ENCODE peak calls at places on chromosome 17, in four cellular contexts. S is A549, C is endothelial cell of umbilical vein, U is HepG2. R is an unnamed sample.
A peak's percentile ranks its signal among the peaks of the same experiment; 100 is the strongest.

GRCh38 chr17:55238931-55239297 is 25.8 kb upstream of the HLF start:
- DNase-seq in S (peak; percentile 49), C (no peak), U (peak; percentile 44), R (no peak)

GRCh38 chr17:82021728-82022309 is 859 bp downstream of the CENPX start:
- DNase-seq in S (no peak), C (no peak), U (no peak), R (no peak)

GRCh38 chr17:40310882-40311391 is 2.0 kb downstream of the RARA start:
- DNase-seq in S (no peak), C (no peak), U (no peak), R (no peak)

GRCh38 chr17:79986441-79987186 is 49.1 kb downstream of the TBC1D16 start:
- DNase-seq in S (no peak), C (no peak), U (peak; percentile 94), R (no peak)

GRCh38 chr17:47330548-47330947 is 6.8 kb downstream of the EFCAB13 start:
- DNase-seq in S (no peak), C (no peak), U (no peak), R (no peak)

GRCh38 chr17:60139438-60140285 is 10.1 kb upstream of the CA4 start:
- DNase-seq in S (peak; percentile 78), C (peak; percentile 54), U (peak; percentile 47), R (peak; percentile 64)

GRCh38 chr17:19431691-19432090 is 20.7 kb downstream of the RNF112 start:
- DNase-seq in S (no peak), C (no peak), U (no peak), R (no peak)

GRCh38 chr17:9408381-9408780 is 167.2 kb downstream of the STX8 start:
- DNase-seq in S (no peak), C (no peak), U (no peak), R (no peak)

GRCh38 chr17:57110579-57111367 is 25.7 kb downstream of the AKAP1 start:
- DNase-seq in S (no peak), C (no peak), U (no peak), R (peak; percentile 93)

GRCh38 chr17:59165933-59166342 is 10.4 kb downstream of the PRR11 start:
- DNase-seq in S (peak; percentile 68), C (peak; percentile 80), U (peak; percentile 67), R (peak; percentile 52)

GRCh38 chr17:79192503-79193500 is 118.2 kb downstream of the ENGASE start:
- DNase-seq in S (peak; percentile 42), C (peak; percentile 20), U (no peak), R (peak; percentile 41)

GRCh38 chr17:78318407-78318806 is 41.5 kb downstream of the SOCS3 start:
- DNase-seq in S (no peak), C (no peak), U (no peak), R (no peak)

GRCh38 chr17:82863941-82864720 is 24.3 kb upstream of the ZNF750 start:
- DNase-seq in S (no peak), C (peak; percentile 40), U (no peak), R (peak; percentile 96)

GRCh38 chr17:77400445-77400870 is 259.7 kb downstream of the SEC14L1 start:
- DNase-seq in S (no peak), C (peak; percentile 58), U (no peak), R (peak; percentile 95)

GRCh38 chr17:61419496-61420046 is 19.9 kb downstream of the TBX2 start:
- DNase-seq in S (no peak), C (no peak), U (no peak), R (no peak)

GRCh38 chr17:7754656-7755055 is 37.1 kb downstream of the DNAH2 start:
- DNase-seq in S (no peak), C (no peak), U (no peak), R (no peak)

GRCh38 chr17:6084226-6085161 is 14.3 kb downstream of the WSCD1 start:
- DNase-seq in S (no peak), C (no peak), U (no peak), R (no peak)

GRCh38 chr17:80782536-80783427 is 208.9 kb upstream of the CHMP6 start:
- DNase-seq in S (peak; percentile 50), C (peak; percentile 51), U (no peak), R (peak; percentile 25)

GRCh38 chr17:47720754-47721533 is 12.1 kb upstream of the TBX21 start:
- DNase-seq in S (no peak), C (no peak), U (no peak), R (peak; percentile 75)

GRCh38 chr17:79621151-79621940 is 10.5 kb upstream of the RBFOX3 start:
- DNase-seq in S (no peak), C (no peak), U (no peak), R (no peak)

GRCh38 chr17:40113110-40113960 is 8.4 kb upstream of the MSL1 start:
- DNase-seq in S (peak; percentile 100), C (peak; percentile 94), U (peak; percentile 98), R (peak; percentile 98)

GRCh38 chr17:79338142-79338541 is 263.5 kb downstream of the ENGASE start:
- DNase-seq in S (no peak), C (no peak), U (no peak), R (no peak)

GRCh38 chr17:57117798-57118197 is 32.8 kb downstream of the AKAP1 start:
- DNase-seq in S (no peak), C (no peak), U (no peak), R (no peak)

GRCh38 chr17:36942631-36943125 is 5.4 kb downstream of the LHX1 start:
- DNase-seq in S (no peak), C (no peak), U (no peak), R (no peak)

GRCh38 chr17:41692722-41693521 is 4.2 kb downstream of the EIF1 start:
- DNase-seq in S (no peak), C (no peak), U (no peak), R (no peak)

DNA sequence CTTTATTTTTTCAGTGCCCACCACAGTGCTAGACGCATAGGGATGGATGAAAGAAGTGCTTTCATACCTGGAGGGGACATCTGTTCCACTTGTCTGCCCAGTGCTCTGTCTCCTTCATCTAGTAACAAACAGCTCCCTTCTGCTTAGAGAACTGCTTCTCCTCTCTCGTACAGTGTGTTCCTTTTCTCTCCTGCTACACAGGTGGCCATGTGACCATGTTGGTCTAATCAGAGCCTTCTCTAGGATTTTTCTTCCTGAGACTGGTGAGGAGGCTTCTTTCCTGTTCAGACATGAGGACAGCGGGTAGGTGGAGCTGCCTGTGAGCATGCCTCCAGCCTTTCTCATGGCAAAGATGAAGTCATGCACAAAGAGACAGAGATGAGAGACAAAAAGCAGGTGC is 182.7 kb downstream of the TMEM132E start:
- DNase-seq in S (no peak), C (no peak), U (no peak), R (no peak)
- H3K4me3 ChIP-seq in S (no peak overlapping the region), C (no peak overlapping the region), U (no peak overlapping the region), R (no peak overlapping the region)

DNA sequence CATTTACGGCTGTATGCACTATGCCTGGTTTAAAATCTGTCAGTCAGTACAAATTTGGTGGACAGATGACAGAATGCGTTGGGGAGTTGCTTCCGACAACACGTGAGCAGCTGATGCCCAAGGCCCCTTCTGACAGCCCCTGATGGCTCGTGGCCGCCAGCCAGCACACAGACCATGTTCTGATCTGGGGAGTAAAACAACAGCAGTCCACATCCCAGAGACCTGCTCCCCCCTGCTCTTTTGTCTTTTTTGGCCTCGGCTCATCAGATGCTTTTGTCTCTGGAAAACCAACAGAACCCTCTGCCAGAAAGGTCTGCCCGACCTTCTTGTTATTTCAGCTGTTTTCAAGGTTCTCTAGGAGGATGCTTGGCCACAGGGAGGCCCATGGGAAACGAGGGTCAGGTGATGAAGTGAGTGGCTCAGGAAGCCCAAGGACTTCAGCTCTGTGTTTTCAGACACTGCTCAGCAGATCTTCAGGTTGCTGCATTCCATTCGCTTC is 10.8 kb downstream of the ARSG start:
- DNase-seq in S (no peak), C (peak; percentile 97), U (no peak), R (no peak)
- TF ChIP-seq MYC in S (no peak), C (no peak), U (no peak), R (no peak)

GRCh38 chr17:75959839-75960511 is 19.0 kb downstream of the ACOX1 start:
- DNase-seq in S (no peak), C (no peak), U (no peak), R (no peak)
- H3K4me3 ChIP-seq in S (no peak overlapping the region), C (no peak overlapping the region), U (no peak overlapping the region), R (no peak overlapping the region)

DNA sequence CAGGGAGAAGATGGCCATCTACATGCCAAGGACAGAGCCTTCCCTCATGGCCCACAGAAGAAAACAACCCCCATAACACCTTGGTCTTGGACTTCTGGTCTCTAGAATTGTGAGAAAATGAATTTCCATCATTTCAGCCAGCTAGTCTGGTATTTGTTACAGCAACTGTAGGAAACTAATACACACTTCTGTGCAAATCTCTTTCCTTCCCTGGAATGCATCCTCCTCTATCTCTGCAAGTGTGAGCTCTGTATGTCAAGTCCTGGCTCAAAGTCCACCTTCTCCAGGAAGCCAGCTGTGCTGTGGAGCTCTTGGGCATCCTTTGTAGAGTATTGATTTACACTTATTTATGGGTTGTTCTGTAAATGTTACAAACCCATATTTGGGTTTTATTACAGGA is 89.7 kb downstream of the SDK2 start:
- DNase-seq in S (no peak), C (no peak), U (no peak), R (no peak)
- TF ChIP-seq MYC in S (no peak), C (no peak), U (no peak), R (no peak)

R was measured in NB4.